ENCODE peak calls at places on chromosomes 7 and 10, in six cellular contexts. N, K, Q, D, S and L are unnamed samples.
A peak's percentile ranks its signal among the peaks of the same experiment; 100 is the strongest.

GRCh38 chr10:101972761-101973160 is 83.2 kb downstream of the ARMH3 start:
- DNase-seq in S (no peak), N (no peak), D (no peak), K (no peak), Q (no peak), L (no peak)

GRCh38 chr7:66146701-66147100 is 32.1 kb downstream of the CRCP start:
- DNase-seq in D (no peak), K (no peak), Q (no peak), S (no peak), N (no peak), L (no peak)

GRCh38 chr7:45888993-45889366 is 692 bp downstream of the IGFBP1 start:
- DNase-seq in N (no peak), K (no peak), Q (peak; percentile 43), D (no peak), S (no peak), L (no peak)

GRCh38 chr7:29040570-29040906 is 82.4 kb upstream of the TRIL start:
- DNase-seq in K (no peak), D (peak; percentile 31), Q (no peak), S (no peak), N (no peak), L (no peak)

GRCh38 chr10:118584181-118584954 is 11.1 kb downstream of the PRLHR start:
- DNase-seq in S (no peak), N (no peak), D (peak; percentile 12), Q (no peak), K (no peak), L (no peak)

GRCh38 chr7:26250239-26250638 is 41.4 kb upstream of the SNX10 start:
- DNase-seq in K (no peak), N (no peak), D (no peak), Q (no peak), S (no peak), L (no peak)

GRCh38 chr7:96097802-96098201 is 224.1 kb downstream of the SLC25A13 start:
- DNase-seq in K (no peak), D (no peak), Q (no peak), N (no peak), S (no peak), L (no peak)

GRCh38 chr7:77473240-77474005 is 57.3 kb upstream of the GSAP start:
- DNase-seq in S (no peak), D (no peak), K (no peak), Q (no peak), N (no peak), L (no peak)

GRCh38 chr10:59098387-59098786 is 78.1 kb upstream of the PHYHIPL start:
- DNase-seq in Q (no peak), D (no peak), S (no peak), N (no peak), K (no peak), L (no peak)

GRCh38 chr10:24951201-24952145 is 933 bp downstream of the PRTFDC1 start:
- DNase-seq in K (peak; percentile 56), N (no peak), Q (peak; percentile 17), D (peak; percentile 18), S (peak; percentile 83), L (peak; percentile 58)

GRCh38 chr10:6074489-6075301 is 12.5 kb upstream of the IL2RA start:
- DNase-seq in N (no peak), Q (no peak), D (no peak), S (no peak), K (no peak), L (no peak)

GRCh38 chr7:39950473-39951155 is 558 bp downstream of the CDK13 start:
- DNase-seq in D (peak; percentile 46), Q (no peak), S (peak; percentile 36), N (no peak), K (no peak), L (peak; percentile 38)

GRCh38 chr10:86659721-86660438 is 5.5 kb downstream of the OPN4 start:
- DNase-seq in Q (no peak), D (no peak), S (no peak), N (no peak), K (no peak), L (peak; percentile 7)

GRCh38 chr10:45353176-45353575 is 20.8 kb upstream of the ALOX5 start:
- DNase-seq in D (no peak), N (no peak), K (no peak), S (no peak), Q (no peak), L (no peak)

DNA sequence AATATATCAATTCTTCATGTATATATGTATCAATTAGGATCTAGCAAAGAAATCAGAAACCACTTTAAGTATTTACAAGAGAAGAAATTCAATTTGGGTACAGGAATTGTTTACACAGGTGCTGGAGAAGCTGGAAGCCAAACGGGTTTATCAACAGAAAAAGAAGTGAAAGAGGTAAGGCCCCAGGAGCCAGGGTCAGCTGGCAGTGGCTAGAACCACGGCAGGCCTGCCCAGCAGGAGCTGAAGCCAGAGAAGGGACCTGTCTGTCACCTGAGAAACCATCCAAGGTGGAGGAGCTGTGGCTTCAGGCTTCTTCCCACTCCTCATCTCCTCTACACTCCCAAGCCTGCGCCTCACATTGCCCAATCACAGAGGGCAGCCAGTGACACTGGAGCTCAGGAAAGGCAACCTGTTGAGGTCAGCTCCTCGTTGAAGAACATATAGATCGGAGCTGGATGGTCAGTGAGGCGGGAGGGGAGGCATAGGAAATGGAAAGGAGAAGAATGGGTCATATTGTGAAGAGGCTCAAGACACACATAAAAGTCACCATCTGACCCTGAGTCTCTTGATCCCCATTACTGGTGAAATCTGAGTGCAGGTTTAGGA is 182.6 kb downstream of the REEP3 start:
- DNase-seq in S (no peak), K (no peak), N (no peak), D (no peak), Q (no peak), L (no peak)
- TF ChIP-seq JUN in S (no peak), K (no peak), N (no peak), D (no peak), Q (no peak), L (no peak)

GRCh38 chr10:121734517-121735137 is 136.4 kb upstream of the FGFR2 start:
- DNase-seq in D (no peak), S (peak; percentile 32), N (peak; percentile 28), K (no peak), Q (peak; percentile 44), L (peak; percentile 25)
- TF ChIP-seq JUN in D (no peak), S (no peak), N (no peak), K (no peak), Q (no peak), L (no peak)

GRCh38 chr7:79452495-79453265 is 787 bp downstream of the MAGI2 start:
- DNase-seq in D (peak; percentile 52), K (no peak), Q (peak; percentile 15), S (no peak), N (peak; percentile 60), L (peak; percentile 20)
- TF ChIP-seq JUN in D (no peak), K (no peak), Q (no peak), S (no peak), N (no peak), L (no peak)

GRCh38 chr7:13017325-13017853 is 330.0 kb downstream of the ARL4A start:
- DNase-seq in S (no peak), D (peak; percentile 56), K (no peak), Q (peak; percentile 65), N (peak; percentile 100), L (no peak)
- TF ChIP-seq JUN in S (no peak), D (no peak), K (no peak), Q (peak; percentile 54), N (peak; percentile 99), L (no peak)

GRCh38 chr10:48249763-48250351 is 24.6 kb downstream of the FRMPD2 start:
- DNase-seq in S (no peak), D (no peak), K (no peak), Q (no peak), N (no peak), L (no peak)
- TF ChIP-seq JUN in S (no peak), D (no peak), K (no peak), Q (no peak), N (no peak), L (no peak)

DNA sequence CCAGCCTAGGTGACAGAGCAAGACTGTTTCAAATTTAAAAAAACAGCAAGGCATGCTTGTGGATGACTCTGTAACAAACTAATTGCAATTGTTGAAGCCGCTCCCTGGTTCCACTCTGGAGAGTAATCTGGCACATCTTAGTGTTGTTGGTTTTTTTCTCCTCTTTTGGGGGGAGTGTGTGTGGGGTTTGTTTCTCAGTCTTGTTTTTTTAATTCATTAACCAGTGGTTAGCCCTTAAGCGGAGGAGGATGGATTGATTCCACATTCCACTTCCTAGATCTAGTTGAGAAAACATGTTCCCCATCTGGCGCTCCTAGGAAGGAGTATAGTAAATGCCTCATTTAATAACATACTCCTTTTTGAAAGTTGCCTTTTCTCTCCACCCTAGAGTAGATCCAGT is 8.6 kb upstream of the ZNF713 start:
- DNase-seq in S (no peak), K (no peak), D (no peak), Q (no peak), N (no peak), L (no peak)
- TF ChIP-seq JUN in S (no peak), K (no peak), D (no peak), Q (no peak), N (no peak), L (no peak)

GRCh38 chr7:513521-514166 is 6.0 kb downstream of the PDGFA start:
- DNase-seq in N (no peak), S (no peak), K (no peak), D (no peak), Q (no peak), L (no peak)

GRCh38 chr7:511476-512145 is 8.0 kb downstream of the PDGFA start:
- DNase-seq in D (no peak), Q (no peak), K (no peak), S (no peak), N (no peak), L (no peak)

GRCh38 chr7:512146-512510 is 7.5 kb downstream of the PDGFA start:
- DNase-seq in N (no peak), D (no peak), K (no peak), S (no peak), Q (no peak), L (no peak)

GRCh38 chr7:514242-514641 is 5.4 kb downstream of the PDGFA start:
- DNase-seq in Q (no peak), D (no peak), S (no peak), N (no peak), K (no peak), L (no peak)

GRCh38 chr7:512541-513311 is 6.9 kb downstream of the PDGFA start:
- DNase-seq in D (no peak), K (no peak), S (no peak), N (no peak), Q (no peak), L (no peak)
- TF ChIP-seq JUN in D (no peak), K (no peak), S (no peak), N (no peak), Q (no peak), L (no peak)

GRCh38 chr10:29099001-29099400 is 189.9 kb upstream of the LYZL1 start:
- DNase-seq in S (no peak), Q (no peak), K (no peak), N (no peak), D (no peak), L (no peak)
- TF ChIP-seq JUN in S (no peak), Q (no peak), K (no peak), N (no peak), D (no peak), L (no peak)